ENCODE peak calls at places on chromosomes 6 and 20, in nine cellular contexts. Y is GM04504; V is CD8-positive, alpha-beta T cell; O is activated CD4-positive, alpha-beta T cell treated with anti-CD3 and anti-CD28 coated beads, Interleukin-2, amount 50 U/mL, for 48 hours; R is type B pancreatic cell; F is activated T-helper 1 cell treated with anti-CD3 and anti-CD28 coated beads, Interleukin-2, amount 50 U/mL, for 16 hours; S is H54; C is sciatic nerve; U is glomerular endothelial cell. W is an unnamed sample.

GRCh38 chr20:10250902-10251301 is 32.3 kb downstream of the SNAP25 start:
- DNase-seq in Y (no peak), U (peak; percentile 22), C (no peak), R (no peak), V (no peak), F (no peak), O (no peak), S (no peak), W (no peak)

GRCh38 chr20:1657556-1658334 is at the start of gene SIRPG:
- DNase-seq in Y (no peak), C (no peak), R (no peak), F (no peak), V (no peak), U (no peak), S (no peak), O (no peak), W (peak; percentile 15)

GRCh38 chr6:157841211-157841840 is 18.3 kb downstream of the SNX9 start:
- DNase-seq in R (no peak), S (no peak), C (no peak), Y (no peak), V (no peak), F (no peak), U (no peak), O (no peak), W (no peak)

GRCh38 chr6:137297887-137298286 is 78.7 kb upstream of the IFNGR1 start:
- DNase-seq in F (no peak), V (no peak), S (no peak), Y (no peak), U (peak; percentile 41), C (no peak), O (no peak), R (no peak), W (no peak)

GRCh38 chr6:132147530-132148011 is 196.4 kb upstream of the CCN2 start:
- DNase-seq in O (no peak), R (no peak), C (no peak), S (no peak), Y (peak; percentile 100), V (no peak), F (no peak), U (no peak), W (no peak)

GRCh38 chr20:35479798-35480197 is 24.4 kb downstream of the CEP250 start:
- DNase-seq in S (no peak), R (no peak), V (no peak), F (no peak), Y (no peak), C (no peak), U (no peak), O (no peak), W (no peak)

GRCh38 chr20:34328928-34329677 is 25.9 kb upstream of the AHCY start:
- DNase-seq in O (no peak), C (no peak), U (no peak), S (no peak), V (no peak), Y (no peak), R (no peak), F (no peak), W (no peak)

GRCh38 chr6:166488081-166488685 is 98.3 kb downstream of the RAMACL start:
- DNase-seq in Y (no peak), O (peak; percentile 74), R (no peak), C (peak; percentile 73), S (no peak), V (peak; percentile 85), U (peak; percentile 90), F (peak; percentile 61), W (peak; percentile 72)

GRCh38 chr6:7528565-7528964 is 12.9 kb upstream of the DSP start:
- DNase-seq in F (no peak), S (no peak), R (no peak), V (no peak), Y (peak; percentile 24), C (no peak), U (no peak), O (no peak), W (no peak)

GRCh38 chr6:169185011-169185521 is 68.6 kb downstream of the THBS2 start:
- DNase-seq in U (no peak), S (no peak), R (no peak), O (no peak), C (no peak), V (no peak), Y (no peak), F (no peak), W (no peak)

GRCh38 chr20:48187891-48188290 is 402.6 kb upstream of the SULF2 start:
- DNase-seq in V (no peak), S (no peak), C (no peak), O (no peak), F (no peak), R (no peak), Y (no peak), U (no peak), W (no peak)

GRCh38 chr20:1992359-1992758 is 1.5 kb downstream of the PDYN start:
- DNase-seq in R (no peak), S (no peak), Y (no peak), U (no peak), V (no peak), F (no peak), C (no peak), O (no peak), W (no peak)

W was measured in T-cell.